ENCODE peak calls at places on chromosome 2, in eight cellular contexts. One of them, this sample, is unnamed.

GRCh38 chr2:166382-166781 is 97.5 kb downstream of the SH3YL1 start:
- DNase-seq in heart right ventricle: no peak
- DNase-seq in AG04449: no peak
- DNase-seq in SK-N-SH: no peak
- DNase-seq in kidney: no peak
- DNase-seq in CD8-positive, alpha-beta T cell: no peak
- DNase-seq in fibroblast of mammary gland: no peak
- DNase-seq in adrenal gland: no peak
- DNase-seq in this sample: no peak

GRCh38 chr2:121345101-121345500 is 60.1 kb upstream of the TFCP2L1 start:
- DNase-seq in heart right ventricle: no peak
- DNase-seq in AG04449: no peak
- DNase-seq in SK-N-SH: no peak
- DNase-seq in kidney: no peak
- DNase-seq in CD8-positive, alpha-beta T cell: no peak
- DNase-seq in fibroblast of mammary gland: no peak
- DNase-seq in adrenal gland: no peak
- DNase-seq in this sample: no peak

GRCh38 chr2:105324732-105325131 is 4.8 kb downstream of the TGFBRAP1 start:
- DNase-seq in heart right ventricle: no peak
- DNase-seq in AG04449: peak
- DNase-seq in SK-N-SH: no peak
- DNase-seq in kidney: no peak
- DNase-seq in CD8-positive, alpha-beta T cell: no peak
- DNase-seq in fibroblast of mammary gland: no peak
- DNase-seq in adrenal gland: no peak
- DNase-seq in this sample: peak

GRCh38 chr2:288002-288742 is at the start of gene ALKAL2:
- DNase-seq in heart right ventricle: no peak
- DNase-seq in AG04449: no peak
- DNase-seq in SK-N-SH: peak
- DNase-seq in kidney: peak
- DNase-seq in CD8-positive, alpha-beta T cell: no peak
- DNase-seq in fibroblast of mammary gland: no peak
- DNase-seq in adrenal gland: peak
- DNase-seq in this sample: no peak

GRCh38 chr2:186256540-186256939 is 229.5 kb upstream of the ZC3H15 start:
- DNase-seq in heart right ventricle: no peak
- DNase-seq in AG04449: no peak
- DNase-seq in SK-N-SH: peak
- DNase-seq in kidney: no peak
- DNase-seq in CD8-positive, alpha-beta T cell: no peak
- DNase-seq in fibroblast of mammary gland: peak
- DNase-seq in adrenal gland: no peak
- DNase-seq in this sample: no peak

GRCh38 chr2:171723724-171724683 is 36.7 kb downstream of the DYNC1I2 start:
- DNase-seq in heart right ventricle: no peak
- DNase-seq in AG04449: no peak
- DNase-seq in SK-N-SH: peak
- DNase-seq in kidney: no peak
- DNase-seq in CD8-positive, alpha-beta T cell: no peak
- DNase-seq in fibroblast of mammary gland: peak
- DNase-seq in adrenal gland: no peak
- DNase-seq in this sample: peak

GRCh38 chr2:9554841-9555337 is 741 bp downstream of the ADAM17 start:
- DNase-seq in heart right ventricle: no peak
- DNase-seq in AG04449: no peak
- DNase-seq in SK-N-SH: peak
- DNase-seq in kidney: no peak
- DNase-seq in CD8-positive, alpha-beta T cell: peak
- DNase-seq in fibroblast of mammary gland: peak
- DNase-seq in adrenal gland: peak
- DNase-seq in this sample: peak

GRCh38 chr2:169585673-169586072 is 1.5 kb downstream of the PPIG start:
- DNase-seq in heart right ventricle: no peak
- DNase-seq in AG04449: no peak
- DNase-seq in SK-N-SH: no peak
- DNase-seq in kidney: no peak
- DNase-seq in CD8-positive, alpha-beta T cell: no peak
- DNase-seq in fibroblast of mammary gland: no peak
- DNase-seq in adrenal gland: no peak
- DNase-seq in this sample: no peak

GRCh38 chr2:127219716-127220090 is 396 bp downstream of the CYP27C1 start:
- DNase-seq in heart right ventricle: no peak
- DNase-seq in AG04449: no peak
- DNase-seq in SK-N-SH: peak
- DNase-seq in kidney: peak
- DNase-seq in CD8-positive, alpha-beta T cell: no peak
- DNase-seq in fibroblast of mammary gland: no peak
- DNase-seq in adrenal gland: no peak
- DNase-seq in this sample: peak

GRCh38 chr2:37551783-37552182 is 119.7 kb downstream of the CDC42EP3 start:
- DNase-seq in heart right ventricle: no peak
- DNase-seq in AG04449: no peak
- DNase-seq in SK-N-SH: no peak
- DNase-seq in kidney: no peak
- DNase-seq in CD8-positive, alpha-beta T cell: no peak
- DNase-seq in fibroblast of mammary gland: no peak
- DNase-seq in adrenal gland: no peak
- DNase-seq in this sample: no peak
- TF ChIP-seq CTCF in heart right ventricle: no peak
- TF ChIP-seq CTCF in AG04449: no peak
- TF ChIP-seq CTCF in SK-N-SH: no peak
- TF ChIP-seq CTCF in kidney: no peak
- TF ChIP-seq CTCF in CD8-positive, alpha-beta T cell: no peak
- TF ChIP-seq CTCF in fibroblast of mammary gland: no peak
- TF ChIP-seq CTCF in adrenal gland: no peak
- TF ChIP-seq CTCF in this sample: no peak

GRCh38 chr2:207048421-207048820 is 109.1 kb downstream of the CPO start:
- DNase-seq in heart right ventricle: no peak
- DNase-seq in AG04449: no peak
- DNase-seq in SK-N-SH: no peak
- DNase-seq in kidney: no peak
- DNase-seq in CD8-positive, alpha-beta T cell: no peak
- DNase-seq in fibroblast of mammary gland: no peak
- DNase-seq in adrenal gland: no peak
- DNase-seq in this sample: no peak
- H3K4me3 ChIP-seq in heart right ventricle: no peak
- H3K4me3 ChIP-seq in AG04449: no peak
- H3K4me3 ChIP-seq in SK-N-SH: no peak
- H3K4me3 ChIP-seq in kidney: no peak
- H3K4me3 ChIP-seq in CD8-positive, alpha-beta T cell: no peak
- H3K4me3 ChIP-seq in fibroblast of mammary gland: no peak
- H3K4me3 ChIP-seq in adrenal gland: no peak
- H3K4me3 ChIP-seq in this sample: no peak

DNA sequence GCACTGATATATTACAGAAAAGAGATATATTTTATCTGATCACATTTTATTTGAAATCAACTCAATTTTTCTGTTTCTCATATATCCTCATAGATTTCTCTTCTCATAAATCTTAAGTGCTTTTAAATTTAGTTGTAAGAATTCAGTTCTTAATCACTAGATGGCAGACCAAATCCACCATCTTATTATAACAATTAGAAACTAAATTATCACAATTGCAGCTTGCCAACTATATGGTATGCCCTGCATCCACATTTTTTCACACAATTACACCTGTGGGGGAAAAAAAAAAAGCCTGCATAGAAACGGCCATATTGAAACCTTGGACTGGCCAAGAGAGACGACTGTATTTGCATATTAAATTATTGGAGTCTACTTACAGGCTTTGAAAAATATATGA is 64.4 kb downstream of the COL5A2 start:
- DNase-seq in heart right ventricle: no peak
- DNase-seq in AG04449: no peak
- DNase-seq in SK-N-SH: no peak
- DNase-seq in kidney: no peak
- DNase-seq in CD8-positive, alpha-beta T cell: no peak
- DNase-seq in fibroblast of mammary gland: peak
- DNase-seq in adrenal gland: no peak
- DNase-seq in this sample: no peak
- TF ChIP-seq CTCF in heart right ventricle: no peak
- TF ChIP-seq CTCF in AG04449: no peak
- TF ChIP-seq CTCF in SK-N-SH: peak
- TF ChIP-seq CTCF in kidney: no peak
- TF ChIP-seq CTCF in CD8-positive, alpha-beta T cell: no peak
- TF ChIP-seq CTCF in fibroblast of mammary gland: no peak
- TF ChIP-seq CTCF in adrenal gland: no peak
- TF ChIP-seq CTCF in this sample: no peak

GRCh38 chr2:109031481-109032228 is 42.6 kb upstream of the EDAR start:
- DNase-seq in heart right ventricle: peak
- DNase-seq in AG04449: no peak
- DNase-seq in SK-N-SH: peak
- DNase-seq in kidney: peak
- DNase-seq in CD8-positive, alpha-beta T cell: peak
- DNase-seq in fibroblast of mammary gland: peak
- DNase-seq in adrenal gland: peak
- DNase-seq in this sample: no peak
- H3K4me3 ChIP-seq in heart right ventricle: peak
- H3K4me3 ChIP-seq in AG04449: peak
- H3K4me3 ChIP-seq in SK-N-SH: no peak
- H3K4me3 ChIP-seq in kidney: peak
- H3K4me3 ChIP-seq in CD8-positive, alpha-beta T cell: peak
- H3K4me3 ChIP-seq in fibroblast of mammary gland: peak
- H3K4me3 ChIP-seq in adrenal gland: peak
- H3K4me3 ChIP-seq in this sample: no peak

GRCh38 chr2:200615247-200615646 is 29.4 kb downstream of the AOX1 start:
- DNase-seq in heart right ventricle: no peak
- DNase-seq in AG04449: no peak
- DNase-seq in SK-N-SH: no peak
- DNase-seq in kidney: no peak
- DNase-seq in CD8-positive, alpha-beta T cell: no peak
- DNase-seq in fibroblast of mammary gland: peak
- DNase-seq in adrenal gland: peak
- DNase-seq in this sample: no peak
- TF ChIP-seq CTCF in heart right ventricle: no peak
- TF ChIP-seq CTCF in AG04449: peak
- TF ChIP-seq CTCF in SK-N-SH: peak
- TF ChIP-seq CTCF in kidney: no peak
- TF ChIP-seq CTCF in CD8-positive, alpha-beta T cell: no peak
- TF ChIP-seq CTCF in fibroblast of mammary gland: peak
- TF ChIP-seq CTCF in adrenal gland: no peak
- TF ChIP-seq CTCF in this sample: no peak

GRCh38 chr2:215573495-215573894 is 137.6 kb upstream of the FN1 start:
- DNase-seq in heart right ventricle: no peak
- DNase-seq in AG04449: no peak
- DNase-seq in SK-N-SH: no peak
- DNase-seq in kidney: no peak
- DNase-seq in CD8-positive, alpha-beta T cell: no peak
- DNase-seq in fibroblast of mammary gland: peak
- DNase-seq in adrenal gland: no peak
- DNase-seq in this sample: no peak

GRCh38 chr2:215572341-215572848 is 136.5 kb upstream of the FN1 start:
- DNase-seq in heart right ventricle: no peak
- DNase-seq in AG04449: no peak
- DNase-seq in SK-N-SH: no peak
- DNase-seq in kidney: no peak
- DNase-seq in CD8-positive, alpha-beta T cell: no peak
- DNase-seq in fibroblast of mammary gland: no peak
- DNase-seq in adrenal gland: no peak
- DNase-seq in this sample: no peak

GRCh38 chr2:215579809-215580208 is 143.9 kb upstream of the FN1 start:
- DNase-seq in heart right ventricle: no peak
- DNase-seq in AG04449: peak
- DNase-seq in SK-N-SH: no peak
- DNase-seq in kidney: no peak
- DNase-seq in CD8-positive, alpha-beta T cell: no peak
- DNase-seq in fibroblast of mammary gland: peak
- DNase-seq in adrenal gland: no peak
- DNase-seq in this sample: no peak

GRCh38 chr2:215571693-215572092 is 135.8 kb upstream of the FN1 start:
- DNase-seq in heart right ventricle: no peak
- DNase-seq in AG04449: no peak
- DNase-seq in SK-N-SH: no peak
- DNase-seq in kidney: no peak
- DNase-seq in CD8-positive, alpha-beta T cell: no peak
- DNase-seq in fibroblast of mammary gland: no peak
- DNase-seq in adrenal gland: no peak
- DNase-seq in this sample: no peak

GRCh38 chr2:215577356-215577755 is 141.5 kb upstream of the FN1 start:
- DNase-seq in heart right ventricle: no peak
- DNase-seq in AG04449: no peak
- DNase-seq in SK-N-SH: no peak
- DNase-seq in kidney: no peak
- DNase-seq in CD8-positive, alpha-beta T cell: no peak
- DNase-seq in fibroblast of mammary gland: peak
- DNase-seq in adrenal gland: no peak
- DNase-seq in this sample: no peak
- H3K4me3 ChIP-seq in heart right ventricle: no peak
- H3K4me3 ChIP-seq in AG04449: no peak
- H3K4me3 ChIP-seq in SK-N-SH: no peak
- H3K4me3 ChIP-seq in kidney: no peak
- H3K4me3 ChIP-seq in CD8-positive, alpha-beta T cell: no peak
- H3K4me3 ChIP-seq in fibroblast of mammary gland: no peak
- H3K4me3 ChIP-seq in adrenal gland: no peak
- H3K4me3 ChIP-seq in this sample: no peak

GRCh38 chr2:238015705-238016104 is 45.1 kb upstream of the SCLY start:
- DNase-seq in heart right ventricle: no peak
- DNase-seq in AG04449: no peak
- DNase-seq in SK-N-SH: peak
- DNase-seq in kidney: no peak
- DNase-seq in CD8-positive, alpha-beta T cell: no peak
- DNase-seq in fibroblast of mammary gland: no peak
- DNase-seq in adrenal gland: no peak
- DNase-seq in this sample: no peak
- TF ChIP-seq CTCF in heart right ventricle: no peak
- TF ChIP-seq CTCF in AG04449: peak
- TF ChIP-seq CTCF in SK-N-SH: peak
- TF ChIP-seq CTCF in kidney: no peak
- TF ChIP-seq CTCF in CD8-positive, alpha-beta T cell: no peak
- TF ChIP-seq CTCF in fibroblast of mammary gland: peak
- TF ChIP-seq CTCF in adrenal gland: no peak
- TF ChIP-seq CTCF in this sample: peak

DNA sequence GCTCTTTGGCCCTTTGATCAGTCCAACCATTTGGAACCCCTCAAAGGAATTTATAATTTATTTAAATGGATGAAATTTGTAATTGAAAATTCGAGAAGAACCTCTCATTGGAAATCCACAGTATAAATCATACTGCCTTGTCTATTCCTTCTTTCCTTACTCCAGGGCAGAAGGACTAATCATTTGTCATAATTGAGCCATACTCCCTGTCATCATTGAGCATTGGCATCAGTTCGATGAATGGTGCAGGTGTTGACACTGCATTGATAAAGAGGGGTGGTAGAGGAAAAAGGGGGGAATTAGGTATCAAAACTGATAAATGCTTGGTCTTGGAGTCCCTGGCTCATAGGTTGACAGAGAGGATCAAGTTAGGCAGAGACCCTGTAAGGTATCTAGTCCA is 2.0 kb downstream of the VSNL1 start:
- DNase-seq in heart right ventricle: no peak
- DNase-seq in AG04449: no peak
- DNase-seq in SK-N-SH: no peak
- DNase-seq in kidney: no peak
- DNase-seq in CD8-positive, alpha-beta T cell: no peak
- DNase-seq in fibroblast of mammary gland: no peak
- DNase-seq in adrenal gland: no peak
- DNase-seq in this sample: no peak
- H3K4me3 ChIP-seq in heart right ventricle: no peak
- H3K4me3 ChIP-seq in AG04449: no peak
- H3K4me3 ChIP-seq in SK-N-SH: no peak
- H3K4me3 ChIP-seq in kidney: no peak
- H3K4me3 ChIP-seq in CD8-positive, alpha-beta T cell: no peak
- H3K4me3 ChIP-seq in fibroblast of mammary gland: no peak
- H3K4me3 ChIP-seq in adrenal gland: no peak
- H3K4me3 ChIP-seq in this sample: no peak